ENCODE peak calls at places on chromosomes 16 and 17, in seven cellular contexts. One of them, this sample, is unnamed.

GRCh38 chr17:53353919-53354351 is 468.8 kb upstream of the KIF2B start:
- DNase-seq in HT1080: peak; percentile 8
- DNase-seq in neural crest cell: no peak
- DNase-seq in HTR-8/SVneo: no peak
- DNase-seq in activated T-cell treated with anti-CD3 and anti-CD28 coated beads for 48 hours: no peak
- DNase-seq in activated effector memory CD4-positive, alpha-beta T cell treated with anti-CD3 and anti-CD28 coated beads, Interleukin-2, amount 50 U/mL, for 16 hours: no peak
- DNase-seq in CD4-positive, alpha-beta memory T cell: no peak
- DNase-seq in this sample: no peak

GRCh38 chr16:11123666-11124065 is 132.3 kb downstream of the SOCS1 start:
- DNase-seq in HT1080: no peak
- DNase-seq in neural crest cell: no peak
- DNase-seq in HTR-8/SVneo: no peak
- DNase-seq in activated T-cell treated with anti-CD3 and anti-CD28 coated beads for 48 hours: no peak
- DNase-seq in activated effector memory CD4-positive, alpha-beta T cell treated with anti-CD3 and anti-CD28 coated beads, Interleukin-2, amount 50 U/mL, for 16 hours: no peak
- DNase-seq in CD4-positive, alpha-beta memory T cell: no peak
- DNase-seq in this sample: no peak

GRCh38 chr16:17171250-17172143 is 299.3 kb downstream of the XYLT1 start:
- DNase-seq in HT1080: no peak
- DNase-seq in neural crest cell: no peak
- DNase-seq in HTR-8/SVneo: no peak
- DNase-seq in activated T-cell treated with anti-CD3 and anti-CD28 coated beads for 48 hours: no peak
- DNase-seq in activated effector memory CD4-positive, alpha-beta T cell treated with anti-CD3 and anti-CD28 coated beads, Interleukin-2, amount 50 U/mL, for 16 hours: no peak
- DNase-seq in CD4-positive, alpha-beta memory T cell: no peak
- DNase-seq in this sample: no peak

GRCh38 chr16:11913425-11914079 is 2.2 kb downstream of the GSPT1 start:
- DNase-seq in HT1080: peak; percentile 38
- DNase-seq in neural crest cell: no peak
- DNase-seq in HTR-8/SVneo: no peak
- DNase-seq in activated T-cell treated with anti-CD3 and anti-CD28 coated beads for 48 hours: no peak
- DNase-seq in activated effector memory CD4-positive, alpha-beta T cell treated with anti-CD3 and anti-CD28 coated beads, Interleukin-2, amount 50 U/mL, for 16 hours: peak; percentile 71
- DNase-seq in CD4-positive, alpha-beta memory T cell: peak; percentile 86
- DNase-seq in this sample: no peak

GRCh38 chr17:4319221-4319620 is 47.3 kb downstream of the UBE2G1 start:
- DNase-seq in HT1080: no peak
- DNase-seq in neural crest cell: no peak
- DNase-seq in HTR-8/SVneo: no peak
- DNase-seq in activated T-cell treated with anti-CD3 and anti-CD28 coated beads for 48 hours: no peak
- DNase-seq in activated effector memory CD4-positive, alpha-beta T cell treated with anti-CD3 and anti-CD28 coated beads, Interleukin-2, amount 50 U/mL, for 16 hours: no peak
- DNase-seq in CD4-positive, alpha-beta memory T cell: no peak
- DNase-seq in this sample: no peak

GRCh38 chr17:1241904-1242303 is 28.3 kb upstream of the BHLHA9 start:
- DNase-seq in HT1080: peak; percentile 24
- DNase-seq in neural crest cell: no peak
- DNase-seq in HTR-8/SVneo: no peak
- DNase-seq in activated T-cell treated with anti-CD3 and anti-CD28 coated beads for 48 hours: no peak
- DNase-seq in activated effector memory CD4-positive, alpha-beta T cell treated with anti-CD3 and anti-CD28 coated beads, Interleukin-2, amount 50 U/mL, for 16 hours: peak; percentile 17
- DNase-seq in CD4-positive, alpha-beta memory T cell: no peak
- DNase-seq in this sample: no peak

GRCh38 chr17:42337442-42337841 is 49.1 kb downstream of the STAT5A start:
- DNase-seq in HT1080: no peak
- DNase-seq in neural crest cell: no peak
- DNase-seq in HTR-8/SVneo: no peak
- DNase-seq in activated T-cell treated with anti-CD3 and anti-CD28 coated beads for 48 hours: peak; percentile 73
- DNase-seq in activated effector memory CD4-positive, alpha-beta T cell treated with anti-CD3 and anti-CD28 coated beads, Interleukin-2, amount 50 U/mL, for 16 hours: peak; percentile 88
- DNase-seq in CD4-positive, alpha-beta memory T cell: peak; percentile 84
- DNase-seq in this sample: no peak

GRCh38 chr17:77433385-77434135 is 292.8 kb downstream of the SEC14L1 start:
- DNase-seq in HT1080: no peak
- DNase-seq in neural crest cell: no peak
- DNase-seq in HTR-8/SVneo: no peak
- DNase-seq in activated T-cell treated with anti-CD3 and anti-CD28 coated beads for 48 hours: no peak
- DNase-seq in activated effector memory CD4-positive, alpha-beta T cell treated with anti-CD3 and anti-CD28 coated beads, Interleukin-2, amount 50 U/mL, for 16 hours: peak; percentile 77
- DNase-seq in CD4-positive, alpha-beta memory T cell: no peak
- DNase-seq in this sample: no peak

GRCh38 chr16:67537636-67538591 is 9.3 kb downstream of the RIPOR1 start:
- DNase-seq in HT1080: no peak
- DNase-seq in neural crest cell: peak; percentile 51
- DNase-seq in HTR-8/SVneo: peak; percentile 60
- DNase-seq in activated T-cell treated with anti-CD3 and anti-CD28 coated beads for 48 hours: peak; percentile 31
- DNase-seq in activated effector memory CD4-positive, alpha-beta T cell treated with anti-CD3 and anti-CD28 coated beads, Interleukin-2, amount 50 U/mL, for 16 hours: peak; percentile 88
- DNase-seq in CD4-positive, alpha-beta memory T cell: peak; percentile 81
- DNase-seq in this sample: peak; percentile 67